ENCODE peak calls at places on chromosomes 1 and 21, in four cellular contexts. E is IMR-90, N is neuronal stem cell, C is trophoblast cell. O is an unnamed sample.

GRCh38 chr1:191888996-191889622 is 269.2 kb upstream of the RGS18 start:
- DNase-seq in N (no peak), C (no peak), E (peak; percentile 18), O (no peak)

GRCh38 chr1:180165509-180166435 is 11.1 kb downstream of the QSOX1 start:
- DNase-seq in E (no peak), C (peak; percentile 97), N (no peak), O (no peak)

GRCh38 chr1:10514490-10515235 is 39.9 kb downstream of the PEX14 start:
- DNase-seq in N (no peak), C (no peak), E (peak; percentile 61), O (peak; percentile 82)

GRCh38 chr1:204348722-204349121 is 11.0 kb downstream of the PLEKHA6 start:
- DNase-seq in E (peak; percentile 62), C (no peak), N (no peak), O (peak; percentile 75)

GRCh38 chr1:68036946-68037345 is 13.5 kb downstream of the DIRAS3 start:
- DNase-seq in N (no peak), E (no peak), C (no peak), O (no peak)

GRCh38 chr1:172005856-172006255 is 164.6 kb downstream of the DNM3 start:
- DNase-seq in C (peak; percentile 20), N (no peak), E (peak; percentile 54), O (no peak)

GRCh38 chr21:26405735-26406361 is 167.2 kb downstream of the CYYR1 start:
- DNase-seq in N (no peak), E (peak; percentile 72), C (peak; percentile 83), O (peak; percentile 84)

GRCh38 chr1:9436258-9436657 is 103.0 kb upstream of the SLC25A33 start:
- DNase-seq in E (no peak), N (no peak), C (no peak), O (no peak)

GRCh38 chr21:39429445-39429844 is 16.1 kb downstream of the LCA5L start:
- DNase-seq in N (no peak), E (no peak), C (no peak), O (no peak)

GRCh38 chr1:31815752-31816484 is at the start of gene SPOCD1:
- DNase-seq in N (peak; percentile 57), C (peak; percentile 95), E (peak; percentile 76), O (peak; percentile 96)

GRCh38 chr1:77987942-77988341 is 9.1 kb upstream of the FUBP1 start:
- DNase-seq in C (no peak), E (no peak), N (no peak), O (no peak)

GRCh38 chr1:78255849-78256248 is 210.1 kb downstream of the GIPC2 start:
- DNase-seq in C (no peak), N (no peak), E (no peak), O (no peak)

GRCh38 chr1:93608188-93609109 is 73.2 kb downstream of the BCAR3 start:
- DNase-seq in E (peak; percentile 31), C (no peak), N (no peak), O (peak; percentile 67)

DNA sequence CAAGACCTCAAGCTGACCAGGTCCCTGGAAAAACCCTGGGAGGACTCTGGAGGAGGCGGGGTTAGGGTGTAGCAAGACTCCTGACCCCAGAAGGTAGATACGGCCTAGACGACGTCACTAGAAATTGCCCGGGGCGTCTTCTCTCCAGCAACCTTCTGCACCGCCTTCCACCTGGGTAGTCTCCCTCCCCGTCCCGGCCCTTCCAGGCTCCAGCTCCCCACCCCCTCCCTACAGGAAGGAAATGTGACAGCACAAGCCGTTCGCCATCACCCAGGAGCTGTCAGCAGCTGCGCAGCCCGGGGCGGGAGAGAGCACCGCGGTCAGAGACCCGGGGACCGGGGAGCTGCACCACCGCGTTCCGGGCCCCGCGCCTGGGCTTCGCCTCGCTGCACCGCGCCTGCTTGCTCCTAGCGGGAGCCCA is 20.0 kb downstream of the SERTAD4 start:
- DNase-seq in C (peak; percentile 95), E (no peak), N (peak; percentile 41), O (peak; percentile 98)
- H2BK5ac ChIP-seq in C (peak overlapping the region; percentile 74), E (no peak overlapping the region), N (no peak overlapping the region), O (no peak overlapping the region)

GRCh38 chr1:228276361-228276831 is 68.6 kb downstream of the OBSCN start:
- DNase-seq in N (no peak), C (no peak), E (no peak), O (no peak)
- H3K4ac ChIP-seq in N (peak overlapping the region; percentile 84), C (no peak overlapping the region), E (peak overlapping the region; percentile 79), O (no peak overlapping the region)

DNA sequence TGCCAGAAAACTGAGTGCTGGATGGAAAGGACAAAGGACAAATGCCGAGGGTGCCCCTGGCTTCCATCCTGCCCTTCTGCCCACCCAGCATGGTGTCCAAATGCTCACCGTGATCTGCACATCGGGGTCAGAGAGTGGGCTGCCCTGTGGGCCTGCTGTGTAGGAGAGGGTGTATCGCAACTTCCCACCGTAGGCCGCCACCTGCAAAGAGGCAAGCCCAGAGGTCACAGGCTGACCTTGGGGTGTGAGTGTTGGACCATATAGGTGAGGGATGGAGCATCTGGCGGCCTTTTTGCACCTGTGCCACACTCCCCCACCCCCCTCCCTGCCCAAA is 53.5 kb downstream of the LDLRAD2 start:
- DNase-seq in C (no peak), E (no peak), N (no peak), O (no peak)
- H2BK5ac ChIP-seq in C (no peak overlapping the region), E (no peak overlapping the region), N (no peak overlapping the region), O (no peak overlapping the region)

GRCh38 chr1:76639181-76639580 is 228.1 kb upstream of the ST6GALNAC5 start:
- DNase-seq in E (no peak), N (no peak), C (no peak), O (no peak)

GRCh38 chr1:76640723-76641122 is 226.6 kb upstream of the ST6GALNAC5 start:
- DNase-seq in N (no peak), C (no peak), E (no peak), O (no peak)

GRCh38 chr1:76635784-76636183 is 231.5 kb upstream of the ST6GALNAC5 start:
- DNase-seq in C (no peak), N (no peak), E (no peak), O (no peak)

DNA sequence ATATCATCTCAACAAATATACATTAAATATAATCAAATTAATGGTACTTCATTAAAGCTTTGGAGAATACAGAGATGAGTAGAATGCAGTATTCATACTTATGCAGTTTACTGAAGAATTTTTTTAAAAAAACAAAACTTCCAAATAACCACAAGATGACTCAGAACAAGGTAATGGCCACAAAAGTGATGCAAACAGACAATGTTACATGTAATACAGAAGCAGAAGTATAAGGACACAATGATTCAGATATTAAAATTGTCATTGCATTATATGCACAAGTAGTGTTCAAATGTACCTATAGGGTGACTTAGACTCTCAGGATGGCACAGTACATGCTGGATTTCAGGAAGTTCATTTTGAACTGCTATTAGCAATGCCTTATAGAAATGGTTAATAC is 227.2 kb upstream of the ST6GALNAC5 start:
- DNase-seq in N (no peak), C (no peak), E (peak; percentile 11), O (no peak)
- H3K4ac ChIP-seq in N (no peak overlapping the region), C (no peak overlapping the region), E (no peak overlapping the region), O (no peak overlapping the region)

GRCh38 chr21:36966846-36967657 is 583 bp upstream of the HLCS start:
- DNase-seq in N (no peak), C (no peak), E (no peak), O (peak; percentile 67)

GRCh38 chr21:36966066-36966845 is at the start of gene HLCS:
- DNase-seq in N (peak; percentile 62), E (peak; percentile 36), C (peak; percentile 85), O (peak; percentile 83)

GRCh38 chr21:36964832-36965719 is 1.4 kb downstream of the HLCS start:
- DNase-seq in N (no peak), C (peak; percentile 62), E (no peak), O (peak; percentile 55)

GRCh38 chr21:36964398-36964797 is 2.1 kb downstream of the HLCS start:
- DNase-seq in C (peak; percentile 9), N (no peak), E (no peak), O (no peak)

GRCh38 chr21:36965720-36966065 is 776 bp downstream of the HLCS start:
- DNase-seq in N (no peak), C (no peak), E (no peak), O (no peak)
- H2BK5ac ChIP-seq in N (no peak overlapping the region), C (peak overlapping the region; percentile 22), E (peak overlapping the region; percentile 79), O (no peak overlapping the region)

GRCh38 chr1:168731244-168731643 is 2.2 kb upstream of the DPT start:
- DNase-seq in N (no peak), E (no peak), C (peak; percentile 43), O (no peak)

GRCh38 chr1:168732736-168733135 is 3.7 kb upstream of the DPT start:
- DNase-seq in N (no peak), C (no peak), E (no peak), O (peak; percentile 54)

GRCh38 chr1:168734946-168735345 is 5.9 kb upstream of the DPT start:
- DNase-seq in N (no peak), E (no peak), C (no peak), O (no peak)

GRCh38 chr1:168734271-168734670 is 5.3 kb upstream of the DPT start:
- DNase-seq in N (no peak), C (no peak), E (no peak), O (no peak)

GRCh38 chr1:168733241-168733640 is 4.2 kb upstream of the DPT start:
- DNase-seq in E (no peak), N (no peak), C (no peak), O (no peak)
- H3K4ac ChIP-seq in E (no peak overlapping the region), N (no peak overlapping the region), C (no peak overlapping the region), O (no peak overlapping the region)

GRCh38 chr1:231192620-231193163 is 30.8 kb downstream of the TRIM67 start:
- DNase-seq in C (no peak), E (no peak), N (no peak), O (no peak)
- H2BK5ac ChIP-seq in C (no peak overlapping the region), E (no peak overlapping the region), N (no peak overlapping the region), O (no peak overlapping the region)

DNA sequence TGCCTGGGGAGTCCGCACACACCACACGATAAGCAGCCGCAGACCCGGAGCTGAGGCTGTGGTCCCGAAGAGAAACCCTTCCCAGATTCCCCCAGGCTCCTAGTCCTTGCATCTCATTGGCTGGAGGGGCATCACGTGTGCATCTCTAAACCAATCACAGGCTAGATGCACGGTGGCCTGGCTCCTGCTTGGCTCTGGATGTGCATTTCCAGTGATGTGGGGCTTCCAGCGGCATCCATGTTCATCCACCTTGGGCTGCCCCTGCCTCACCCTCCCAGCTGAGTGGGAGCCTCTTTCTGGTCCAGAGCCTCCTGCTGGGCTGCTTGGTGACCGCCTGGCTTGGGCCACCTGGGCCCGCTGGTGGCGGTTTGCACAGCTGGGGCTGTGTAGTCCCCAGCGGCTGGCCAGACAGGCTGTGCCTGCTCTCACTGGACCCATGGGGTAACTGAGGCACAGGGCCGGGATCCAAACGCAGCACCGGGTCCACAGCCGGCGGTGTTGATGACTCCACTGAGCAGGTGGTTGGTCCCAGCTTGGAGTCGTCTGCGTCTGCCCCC is 41.1 kb downstream of the COL6A1 start:
- DNase-seq in E (no peak), C (no peak), N (no peak), O (peak; percentile 25)
- H3K4ac ChIP-seq in E (peak overlapping the region; percentile 37), C (no peak overlapping the region), N (no peak overlapping the region), O (no peak overlapping the region)

GRCh38 chr21:42806489-42807140 is 72.7 kb downstream of the WDR4 start:
- DNase-seq in E (no peak), C (peak; percentile 16), N (no peak), O (peak; percentile 98)
- H2BK5ac ChIP-seq in E (no peak overlapping the region), C (peak overlapping the region; percentile 92), N (no peak overlapping the region), O (peak overlapping the region; percentile 99)

DNA sequence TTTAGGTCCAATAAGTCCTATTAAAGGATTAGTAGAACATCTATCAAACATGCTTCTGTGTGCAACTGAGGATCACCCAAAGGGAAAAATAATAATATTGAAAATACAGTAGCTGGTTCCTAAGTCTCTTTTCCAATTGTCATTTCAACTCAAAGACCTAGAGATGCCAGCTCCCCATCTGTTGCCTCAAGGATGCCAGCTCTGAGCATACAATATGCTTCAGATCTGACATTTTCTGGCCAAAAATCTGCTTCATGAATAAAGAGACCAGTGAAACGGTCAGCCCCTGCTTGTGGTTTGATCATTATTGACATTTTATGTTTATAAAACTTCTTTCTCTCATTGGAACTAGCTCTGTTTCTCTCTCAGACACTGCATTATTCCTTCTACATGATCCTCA is 72.9 kb downstream of the CCDC185 start:
- DNase-seq in N (no peak), C (no peak), E (no peak), O (no peak)
- H3K4ac ChIP-seq in N (no peak overlapping the region), C (no peak overlapping the region), E (no peak overlapping the region), O (no peak overlapping the region)

O was measured in mesendoderm.